ENCODE peak calls at places on chromosomes 12 and 14, in six cellular contexts. One of them, this sample, is unnamed.
A peak's percentile ranks its signal among the peaks of the same experiment; 100 is the strongest.

GRCh38 chr14:58430156-58430555 is 2.6 kb downstream of the KIAA0586 start:
- DNase-seq in H1: no peak
- DNase-seq in HL-60: no peak
- DNase-seq in HepG2: no peak
- DNase-seq in K562: no peak
- DNase-seq in GM12878: no peak
- DNase-seq in this sample: no peak

GRCh38 chr12:4353785-4354208 is 25.7 kb downstream of the FGF23 start:
- DNase-seq in H1: no peak
- DNase-seq in HL-60: no peak
- DNase-seq in HepG2: no peak
- DNase-seq in K562: peak; percentile 19
- DNase-seq in GM12878: no peak
- DNase-seq in this sample: peak; percentile 46

GRCh38 chr12:70267550-70267949 is 24.3 kb downstream of the CNOT2 start:
- DNase-seq in H1: no peak
- DNase-seq in HL-60: no peak
- DNase-seq in HepG2: no peak
- DNase-seq in K562: no peak
- DNase-seq in GM12878: no peak
- DNase-seq in this sample: no peak

GRCh38 chr12:1318327-1319031 is 275.9 kb downstream of the FBXL14 start:
- DNase-seq in H1: no peak
- DNase-seq in HL-60: no peak
- DNase-seq in HepG2: no peak
- DNase-seq in K562: no peak
- DNase-seq in GM12878: no peak
- DNase-seq in this sample: no peak

GRCh38 chr12:32290411-32290810 is 108.9 kb upstream of the FGD4 start:
- DNase-seq in H1: no peak
- DNase-seq in HL-60: no peak
- DNase-seq in HepG2: no peak
- DNase-seq in K562: peak; percentile 42
- DNase-seq in GM12878: no peak
- DNase-seq in this sample: no peak

GRCh38 chr12:45763381-45763780 is 33.9 kb downstream of the ARID2 start:
- DNase-seq in H1: no peak
- DNase-seq in HL-60: no peak
- DNase-seq in HepG2: peak; percentile 60
- DNase-seq in K562: no peak
- DNase-seq in GM12878: no peak
- DNase-seq in this sample: no peak

GRCh38 chr12:79690606-79691298 is at the start of gene PAWR:
- DNase-seq in H1: peak; percentile 88
- DNase-seq in HL-60: no peak
- DNase-seq in HepG2: peak; percentile 71
- DNase-seq in K562: no peak
- DNase-seq in GM12878: no peak
- DNase-seq in this sample: peak; percentile 67

GRCh38 chr14:33432407-33433023 is 493.8 kb downstream of the NPAS3 start:
- DNase-seq in H1: no peak
- DNase-seq in HL-60: no peak
- DNase-seq in HepG2: peak; percentile 42
- DNase-seq in K562: no peak
- DNase-seq in GM12878: no peak
- DNase-seq in this sample: no peak

GRCh38 chr14:51182166-51182565 is 57.9 kb upstream of the TMX1 start:
- DNase-seq in H1: no peak
- DNase-seq in HL-60: no peak
- DNase-seq in HepG2: no peak
- DNase-seq in K562: no peak
- DNase-seq in GM12878: no peak
- DNase-seq in this sample: no peak

GRCh38 chr12:2902287-2902880 is 11.7 kb downstream of the TULP3 start:
- DNase-seq in H1: no peak
- DNase-seq in HL-60: no peak
- DNase-seq in HepG2: no peak
- DNase-seq in K562: peak; percentile 21
- DNase-seq in GM12878: no peak
- DNase-seq in this sample: peak; percentile 68

GRCh38 chr12:97960741-97961608 is 498.4 kb downstream of the RMST start:
- DNase-seq in H1: peak; percentile 64
- DNase-seq in HL-60: peak; percentile 14
- DNase-seq in HepG2: peak; percentile 14
- DNase-seq in K562: peak; percentile 6
- DNase-seq in GM12878: peak; percentile 3
- DNase-seq in this sample: peak; percentile 19

GRCh38 chr12:3604750-3605638 is 114.0 kb downstream of the PRMT8 start:
- DNase-seq in H1: peak; percentile 60
- DNase-seq in HL-60: peak; percentile 8
- DNase-seq in HepG2: no peak
- DNase-seq in K562: no peak
- DNase-seq in GM12878: no peak
- DNase-seq in this sample: peak; percentile 79

GRCh38 chr12:45553204-45553603 is 176.3 kb upstream of the ARID2 start:
- DNase-seq in H1: no peak
- DNase-seq in HL-60: no peak
- DNase-seq in HepG2: no peak
- DNase-seq in K562: no peak
- DNase-seq in GM12878: no peak
- DNase-seq in this sample: no peak

GRCh38 chr14:56894591-56894991 is 84.3 kb upstream of the OTX2 start:
- DNase-seq in H1: no peak
- DNase-seq in HL-60: no peak
- DNase-seq in HepG2: no peak
- DNase-seq in K562: no peak
- DNase-seq in GM12878: no peak
- DNase-seq in this sample: no peak

GRCh38 chr12:74791365-74791764 is 253.7 kb downstream of the ATXN7L3B start:
- DNase-seq in H1: no peak
- DNase-seq in HL-60: no peak
- DNase-seq in HepG2: no peak
- DNase-seq in K562: no peak
- DNase-seq in GM12878: no peak
- DNase-seq in this sample: no peak

GRCh38 chr14:74583689-74584434 is 28.2 kb downstream of the LTBP2 start:
- DNase-seq in H1: no peak
- DNase-seq in HL-60: no peak
- DNase-seq in HepG2: no peak
- DNase-seq in K562: no peak
- DNase-seq in GM12878: no peak
- DNase-seq in this sample: no peak

GRCh38 chr14:69693823-69694729 is 72.9 kb upstream of the SRSF5 start:
- DNase-seq in H1: no peak
- DNase-seq in HL-60: no peak
- DNase-seq in HepG2: peak; percentile 86
- DNase-seq in K562: peak; percentile 42
- DNase-seq in GM12878: no peak
- DNase-seq in this sample: no peak

GRCh38 chr12:89084751-89085150 is 267.6 kb downstream of the DUSP6 start:
- DNase-seq in H1: no peak
- DNase-seq in HL-60: no peak
- DNase-seq in HepG2: no peak
- DNase-seq in K562: no peak
- DNase-seq in GM12878: no peak
- DNase-seq in this sample: no peak

GRCh38 chr12:11798856-11799530 is 149.5 kb downstream of the ETV6 start:
- DNase-seq in H1: no peak
- DNase-seq in HL-60: peak; percentile 95
- DNase-seq in HepG2: peak; percentile 29
- DNase-seq in K562: peak; percentile 43
- DNase-seq in GM12878: no peak
- DNase-seq in this sample: no peak

GRCh38 chr12:102197789-102198188 is at the start of gene PMCH:
- DNase-seq in H1: no peak
- DNase-seq in HL-60: no peak
- DNase-seq in HepG2: no peak
- DNase-seq in K562: peak; percentile 16
- DNase-seq in GM12878: peak; percentile 24
- DNase-seq in this sample: no peak

GRCh38 chr14:67887478-67887877 is 67.9 kb downstream of the RAD51B start:
- DNase-seq in H1: no peak
- DNase-seq in HL-60: no peak
- DNase-seq in HepG2: no peak
- DNase-seq in K562: no peak
- DNase-seq in GM12878: no peak
- DNase-seq in this sample: no peak

GRCh38 chr12:54421175-54421872 is 2.3 kb upstream of the ITGA5 start:
- DNase-seq in H1: no peak
- DNase-seq in HL-60: no peak
- DNase-seq in HepG2: no peak
- DNase-seq in K562: peak; percentile 41
- DNase-seq in GM12878: no peak
- DNase-seq in this sample: no peak

GRCh38 chr12:108133482-108133881 is 4.4 kb downstream of the WSCD2 start:
- DNase-seq in H1: no peak
- DNase-seq in HL-60: no peak
- DNase-seq in HepG2: no peak
- DNase-seq in K562: no peak
- DNase-seq in GM12878: no peak
- DNase-seq in this sample: no peak

GRCh38 chr12:40692617-40693502 is 621 bp downstream of the CNTN1 start:
- DNase-seq in H1: peak; percentile 75
- DNase-seq in HL-60: no peak
- DNase-seq in HepG2: no peak
- DNase-seq in K562: no peak
- DNase-seq in GM12878: no peak
- DNase-seq in this sample: peak; percentile 66

GRCh38 chr14:69613312-69614073 is 2.1 kb downstream of the SUSD6 start:
- DNase-seq in H1: no peak
- DNase-seq in HL-60: no peak
- DNase-seq in HepG2: no peak
- DNase-seq in K562: no peak
- DNase-seq in GM12878: no peak
- DNase-seq in this sample: no peak

GRCh38 chr12:13390381-13390856 is 193.9 kb downstream of the EMP1 start:
- DNase-seq in H1: peak; percentile 41
- DNase-seq in HL-60: no peak
- DNase-seq in HepG2: no peak
- DNase-seq in K562: no peak
- DNase-seq in GM12878: no peak
- DNase-seq in this sample: peak; percentile 69

GRCh38 chr12:89334770-89335169 is 17.5 kb downstream of the DUSP6 start:
- DNase-seq in H1: no peak
- DNase-seq in HL-60: no peak
- DNase-seq in HepG2: no peak
- DNase-seq in K562: no peak
- DNase-seq in GM12878: no peak
- DNase-seq in this sample: no peak

GRCh38 chr14:53696217-53696965 is 260.2 kb downstream of the BMP4 start:
- DNase-seq in H1: no peak
- DNase-seq in HL-60: no peak
- DNase-seq in HepG2: peak; percentile 72
- DNase-seq in K562: no peak
- DNase-seq in GM12878: no peak
- DNase-seq in this sample: no peak
- TF ChIP-seq GABPA in H1: no peak
- TF ChIP-seq GABPA in HL-60: no peak
- TF ChIP-seq GABPA in HepG2: no peak
- TF ChIP-seq GABPA in K562: no peak
- TF ChIP-seq GABPA in GM12878: no peak
- TF ChIP-seq GABPA in this sample: no peak

GRCh38 chr14:89921346-89921745 is 33.2 kb downstream of the EFCAB11 start:
- DNase-seq in H1: no peak
- DNase-seq in HL-60: no peak
- DNase-seq in HepG2: no peak
- DNase-seq in K562: no peak
- DNase-seq in GM12878: no peak
- DNase-seq in this sample: no peak
- TF ChIP-seq GABPA in H1: no peak
- TF ChIP-seq GABPA in HL-60: no peak
- TF ChIP-seq GABPA in HepG2: no peak
- TF ChIP-seq GABPA in K562: no peak
- TF ChIP-seq GABPA in GM12878: no peak
- TF ChIP-seq GABPA in this sample: no peak

DNA sequence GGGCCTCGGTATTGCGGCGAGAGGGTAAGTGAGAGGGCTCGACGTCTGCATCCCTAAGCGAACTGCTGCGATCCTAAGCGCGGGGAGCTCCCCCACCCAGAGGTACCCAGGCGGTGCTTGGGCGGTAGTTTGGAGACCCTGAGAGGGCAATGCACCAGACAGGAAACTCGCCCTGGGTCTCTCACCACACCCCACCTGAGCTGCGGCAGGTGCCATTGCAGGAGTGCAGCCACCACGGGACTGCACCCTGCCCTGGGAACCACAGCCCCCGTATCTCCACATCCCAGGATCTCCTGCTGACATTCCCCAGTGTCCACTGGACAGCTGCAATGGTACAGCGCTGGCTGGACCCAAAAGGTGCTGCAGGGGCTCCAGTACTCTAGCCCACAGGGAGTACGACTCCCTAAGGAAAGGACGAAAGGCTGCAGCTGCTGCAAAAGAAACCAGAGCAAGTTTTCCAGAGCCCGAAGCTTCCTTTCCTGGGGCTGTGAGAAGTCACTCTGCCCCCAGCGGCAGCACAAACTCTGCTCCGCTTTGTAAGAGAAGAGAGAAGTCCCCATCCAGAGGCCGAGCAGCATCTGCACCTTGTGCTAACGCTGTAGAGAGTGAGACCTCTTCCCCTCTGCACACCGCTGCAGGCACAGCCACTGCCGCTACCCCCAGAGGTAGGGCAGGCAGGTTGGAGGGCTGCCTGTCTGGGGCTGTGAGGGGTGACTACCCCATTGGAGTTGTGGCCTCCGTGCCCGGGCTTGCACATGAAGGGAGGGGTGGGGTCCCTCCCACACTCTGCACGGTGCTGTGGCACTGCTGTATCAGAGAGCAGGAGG is 31.1 kb upstream of the MON2 start:
- DNase-seq in H1: peak; percentile 75
- DNase-seq in HL-60: peak; percentile 11
- DNase-seq in HepG2: peak; percentile 58
- DNase-seq in K562: peak; percentile 35
- DNase-seq in GM12878: no peak
- DNase-seq in this sample: peak; percentile 61
- TF ChIP-seq GABPA in H1: no peak
- TF ChIP-seq GABPA in HL-60: no peak
- TF ChIP-seq GABPA in HepG2: no peak
- TF ChIP-seq GABPA in K562: no peak
- TF ChIP-seq GABPA in GM12878: no peak
- TF ChIP-seq GABPA in this sample: no peak

DNA sequence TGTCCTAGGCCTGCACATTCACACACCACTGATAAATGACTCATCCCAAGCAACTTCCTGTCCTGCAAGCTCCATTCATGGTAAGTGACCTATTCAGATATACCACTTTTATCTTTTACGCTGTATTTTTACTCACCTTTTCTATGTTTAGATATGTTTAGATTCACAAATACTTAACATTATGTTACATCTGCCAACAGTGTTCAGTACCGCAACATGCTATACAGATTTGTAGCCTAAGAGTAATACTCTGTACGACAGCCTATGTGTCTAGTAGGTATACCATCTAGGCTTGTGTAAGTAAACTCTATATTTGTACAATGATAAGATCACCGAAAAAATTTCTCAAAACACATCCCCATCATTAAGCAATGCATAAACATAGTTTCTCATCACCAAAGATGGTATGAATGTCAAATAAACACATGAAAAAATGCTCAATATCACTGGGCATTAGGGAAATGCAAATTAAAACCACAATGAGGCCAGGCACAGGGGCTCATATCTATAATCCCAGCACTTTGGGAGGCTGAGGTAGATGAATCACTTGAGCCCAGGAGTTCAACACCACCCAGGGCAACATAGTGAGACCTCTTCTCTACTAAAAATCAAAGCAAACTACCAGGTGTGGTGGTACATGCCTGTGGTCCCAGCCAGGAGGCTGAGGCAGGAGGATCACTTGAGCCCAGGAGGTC is 20.7 kb downstream of the ATXN2 start:
- DNase-seq in H1: no peak
- DNase-seq in HL-60: peak; percentile 25
- DNase-seq in HepG2: peak; percentile 89
- DNase-seq in K562: peak; percentile 59
- DNase-seq in GM12878: no peak
- DNase-seq in this sample: no peak
- TF ChIP-seq GABPA in H1: no peak
- TF ChIP-seq GABPA in HL-60: no peak
- TF ChIP-seq GABPA in HepG2: peak; percentile 48
- TF ChIP-seq GABPA in K562: peak; percentile 61
- TF ChIP-seq GABPA in GM12878: no peak
- TF ChIP-seq GABPA in this sample: no peak

This sample was measured in SK-N-SH.